ENCODE peak calls at places on chromosomes 5 and 9, in six cellular contexts. One of them, this sample, is unnamed.

GRCh38 chr5:119614838-119615237 is 14.5 kb upstream of the FAM170A start:
- DNase-seq in HuH-7: no peak
- DNase-seq in astrocyte of the spinal cord: no peak
- DNase-seq in ovary: no peak
- DNase-seq in COR-L47: no peak
- DNase-seq in psoas muscle: no peak
- DNase-seq in this sample: no peak

GRCh38 chr9:106526805-106527204 is 336.2 kb upstream of the ZNF462 start:
- DNase-seq in HuH-7: no peak
- DNase-seq in astrocyte of the spinal cord: no peak
- DNase-seq in ovary: no peak
- DNase-seq in COR-L47: no peak
- DNase-seq in psoas muscle: no peak
- DNase-seq in this sample: no peak

GRCh38 chr5:24644757-24645156 is at the start of gene CDH10:
- DNase-seq in HuH-7: peak; percentile 1
- DNase-seq in astrocyte of the spinal cord: peak; percentile 54
- DNase-seq in ovary: no peak
- DNase-seq in COR-L47: peak; percentile 58
- DNase-seq in psoas muscle: no peak
- DNase-seq in this sample: peak; percentile 7

GRCh38 chr5:9251379-9251980 is 294.4 kb downstream of the SEMA5A start:
- DNase-seq in HuH-7: no peak
- DNase-seq in astrocyte of the spinal cord: no peak
- DNase-seq in ovary: no peak
- DNase-seq in COR-L47: no peak
- DNase-seq in psoas muscle: no peak
- DNase-seq in this sample: peak; percentile 55

GRCh38 chr5:73189816-73190451 is 16.9 kb downstream of the TMEM174 start:
- DNase-seq in HuH-7: no peak
- DNase-seq in astrocyte of the spinal cord: peak; percentile 72
- DNase-seq in ovary: peak; percentile 41
- DNase-seq in COR-L47: no peak
- DNase-seq in psoas muscle: no peak
- DNase-seq in this sample: peak; percentile 18

GRCh38 chr9:86304236-86304730 is 21.9 kb upstream of the ISCA1 start:
- DNase-seq in HuH-7: no peak
- DNase-seq in astrocyte of the spinal cord: no peak
- DNase-seq in ovary: no peak
- DNase-seq in COR-L47: no peak
- DNase-seq in psoas muscle: no peak
- DNase-seq in this sample: no peak

GRCh38 chr9:72407047-72407446 is 42.0 kb upstream of the ZFAND5 start:
- DNase-seq in HuH-7: no peak
- DNase-seq in astrocyte of the spinal cord: no peak
- DNase-seq in ovary: no peak
- DNase-seq in COR-L47: no peak
- DNase-seq in psoas muscle: no peak
- DNase-seq in this sample: no peak

GRCh38 chr5:139747583-139748504 is 47.8 kb upstream of the PSD2 start:
- DNase-seq in HuH-7: peak; percentile 62
- DNase-seq in astrocyte of the spinal cord: peak; percentile 61
- DNase-seq in ovary: peak; percentile 61
- DNase-seq in COR-L47: peak; percentile 31
- DNase-seq in psoas muscle: no peak
- DNase-seq in this sample: no peak

GRCh38 chr5:14818931-14819790 is 52.4 kb downstream of the ANKH start:
- DNase-seq in HuH-7: no peak
- DNase-seq in astrocyte of the spinal cord: peak; percentile 46
- DNase-seq in ovary: no peak
- DNase-seq in COR-L47: no peak
- DNase-seq in psoas muscle: peak; percentile 57
- DNase-seq in this sample: no peak

GRCh38 chr5:157912621-157913325 is 53.8 kb upstream of the CLINT1 start:
- DNase-seq in HuH-7: no peak
- DNase-seq in astrocyte of the spinal cord: no peak
- DNase-seq in ovary: no peak
- DNase-seq in COR-L47: peak; percentile 41
- DNase-seq in psoas muscle: no peak
- DNase-seq in this sample: no peak

GRCh38 chr9:81416476-81417298 is 272.7 kb downstream of the TLE1 start:
- DNase-seq in HuH-7: no peak
- DNase-seq in astrocyte of the spinal cord: no peak
- DNase-seq in ovary: no peak
- DNase-seq in COR-L47: no peak
- DNase-seq in psoas muscle: no peak
- DNase-seq in this sample: no peak

GRCh38 chr5:174736351-174736721 is 12.0 kb downstream of the MSX2 start:
- DNase-seq in HuH-7: no peak
- DNase-seq in astrocyte of the spinal cord: peak; percentile 24
- DNase-seq in ovary: no peak
- DNase-seq in COR-L47: no peak
- DNase-seq in psoas muscle: no peak
- DNase-seq in this sample: peak; percentile 16

GRCh38 chr5:6889030-6889429 is 175.8 kb downstream of the TENT4A start:
- DNase-seq in HuH-7: no peak
- DNase-seq in astrocyte of the spinal cord: no peak
- DNase-seq in ovary: no peak
- DNase-seq in COR-L47: no peak
- DNase-seq in psoas muscle: no peak
- DNase-seq in this sample: no peak

GRCh38 chr9:81540142-81540701 is 149.1 kb downstream of the TLE1 start:
- DNase-seq in HuH-7: no peak
- DNase-seq in astrocyte of the spinal cord: no peak
- DNase-seq in ovary: no peak
- DNase-seq in COR-L47: no peak
- DNase-seq in psoas muscle: peak; percentile 67
- DNase-seq in this sample: no peak

GRCh38 chr5:37664551-37664950 is 175.3 kb downstream of the GDNF start:
- DNase-seq in HuH-7: no peak
- DNase-seq in astrocyte of the spinal cord: no peak
- DNase-seq in ovary: no peak
- DNase-seq in COR-L47: no peak
- DNase-seq in psoas muscle: no peak
- DNase-seq in this sample: no peak

GRCh38 chr9:136685792-136686533 is 1.3 kb downstream of the AGPAT2 start:
- DNase-seq in HuH-7: peak; percentile 72
- DNase-seq in astrocyte of the spinal cord: no peak
- DNase-seq in ovary: peak; percentile 57
- DNase-seq in COR-L47: no peak
- DNase-seq in psoas muscle: peak; percentile 63
- DNase-seq in this sample: no peak

GRCh38 chr5:139636975-139637408 is 11.2 kb upstream of the CXXC5 start:
- DNase-seq in HuH-7: no peak
- DNase-seq in astrocyte of the spinal cord: peak; percentile 47
- DNase-seq in ovary: no peak
- DNase-seq in COR-L47: no peak
- DNase-seq in psoas muscle: no peak
- DNase-seq in this sample: no peak

GRCh38 chr9:100575765-100576368 is 2.0 kb upstream of the CAVIN4 start:
- DNase-seq in HuH-7: no peak
- DNase-seq in astrocyte of the spinal cord: peak; percentile 70
- DNase-seq in ovary: no peak
- DNase-seq in COR-L47: no peak
- DNase-seq in psoas muscle: no peak
- DNase-seq in this sample: peak; percentile 50

GRCh38 chr9:129026442-129027223 is 1.5 kb downstream of the SH3GLB2 start:
- DNase-seq in HuH-7: no peak
- DNase-seq in astrocyte of the spinal cord: peak; percentile 27
- DNase-seq in ovary: no peak
- DNase-seq in COR-L47: peak; percentile 51
- DNase-seq in psoas muscle: peak; percentile 58
- DNase-seq in this sample: no peak

GRCh38 chr5:175572922-175573321 is 84.9 kb upstream of the HRH2 start:
- DNase-seq in HuH-7: no peak
- DNase-seq in astrocyte of the spinal cord: peak; percentile 45
- DNase-seq in ovary: no peak
- DNase-seq in COR-L47: peak; percentile 21
- DNase-seq in psoas muscle: no peak
- DNase-seq in this sample: peak; percentile 17

GRCh38 chr5:71938886-71939285 is 168.4 kb upstream of the MAP1B start:
- DNase-seq in HuH-7: no peak
- DNase-seq in astrocyte of the spinal cord: peak; percentile 20
- DNase-seq in ovary: no peak
- DNase-seq in COR-L47: peak; percentile 95
- DNase-seq in psoas muscle: no peak
- DNase-seq in this sample: no peak

GRCh38 chr5:40606077-40606765 is 73.5 kb upstream of the PTGER4 start:
- DNase-seq in HuH-7: no peak
- DNase-seq in astrocyte of the spinal cord: no peak
- DNase-seq in ovary: no peak
- DNase-seq in COR-L47: no peak
- DNase-seq in psoas muscle: no peak
- DNase-seq in this sample: no peak

GRCh38 chr5:100537946-100538345 is 2.8 kb downstream of the FAM174A start:
- DNase-seq in HuH-7: no peak
- DNase-seq in astrocyte of the spinal cord: no peak
- DNase-seq in ovary: no peak
- DNase-seq in COR-L47: no peak
- DNase-seq in psoas muscle: no peak
- DNase-seq in this sample: no peak

GRCh38 chr5:149240354-149240998 is 31.2 kb upstream of the AFAP1L1 start:
- DNase-seq in HuH-7: no peak
- DNase-seq in astrocyte of the spinal cord: no peak
- DNase-seq in ovary: no peak
- DNase-seq in COR-L47: no peak
- DNase-seq in psoas muscle: peak; percentile 65
- DNase-seq in this sample: no peak

GRCh38 chr5:134131165-134131564 is 16.7 kb downstream of the TCF7 start:
- DNase-seq in HuH-7: no peak
- DNase-seq in astrocyte of the spinal cord: no peak
- DNase-seq in ovary: no peak
- DNase-seq in COR-L47: no peak
- DNase-seq in psoas muscle: peak; percentile 24
- DNase-seq in this sample: no peak

GRCh38 chr5:2113348-2114131 is 230.8 kb upstream of the IRX4 start:
- DNase-seq in HuH-7: no peak
- DNase-seq in astrocyte of the spinal cord: no peak
- DNase-seq in ovary: no peak
- DNase-seq in COR-L47: no peak
- DNase-seq in psoas muscle: no peak
- DNase-seq in this sample: no peak

GRCh38 chr5:98454904-98455303 is 318.6 kb upstream of the RGMB start:
- DNase-seq in HuH-7: no peak
- DNase-seq in astrocyte of the spinal cord: peak; percentile 93
- DNase-seq in ovary: no peak
- DNase-seq in COR-L47: no peak
- DNase-seq in psoas muscle: no peak
- DNase-seq in this sample: peak; percentile 92

GRCh38 chr5:56278267-56278826 is 45.2 kb upstream of the ANKRD55 start:
- DNase-seq in HuH-7: no peak
- DNase-seq in astrocyte of the spinal cord: peak; percentile 93
- DNase-seq in ovary: no peak
- DNase-seq in COR-L47: no peak
- DNase-seq in psoas muscle: no peak
- DNase-seq in this sample: peak; percentile 39

GRCh38 chr5:141127305-141127704 is 5.7 kb downstream of the PCDHB4 start:
- DNase-seq in HuH-7: no peak
- DNase-seq in astrocyte of the spinal cord: no peak
- DNase-seq in ovary: no peak
- DNase-seq in COR-L47: no peak
- DNase-seq in psoas muscle: no peak
- DNase-seq in this sample: no peak

GRCh38 chr5:115419794-115420585 is 123.5 kb upstream of the CCDC112 start:
- DNase-seq in HuH-7: no peak
- DNase-seq in astrocyte of the spinal cord: peak; percentile 94
- DNase-seq in ovary: no peak
- DNase-seq in COR-L47: no peak
- DNase-seq in psoas muscle: no peak
- DNase-seq in this sample: peak; percentile 98

GRCh38 chr5:142832263-142832662 is 62.1 kb downstream of the ARHGAP26 start:
- DNase-seq in HuH-7: no peak
- DNase-seq in astrocyte of the spinal cord: no peak
- DNase-seq in ovary: no peak
- DNase-seq in COR-L47: no peak
- DNase-seq in psoas muscle: no peak
- DNase-seq in this sample: no peak

GRCh38 chr9:121776009-121776738 is 124.7 kb downstream of the DAB2IP start:
- DNase-seq in HuH-7: no peak
- DNase-seq in astrocyte of the spinal cord: no peak
- DNase-seq in ovary: peak; percentile 23
- DNase-seq in COR-L47: no peak
- DNase-seq in psoas muscle: no peak
- DNase-seq in this sample: no peak

GRCh38 chr9:68785965-68786364 is 80.9 kb downstream of the PIP5K1B start:
- DNase-seq in HuH-7: no peak
- DNase-seq in astrocyte of the spinal cord: no peak
- DNase-seq in ovary: no peak
- DNase-seq in COR-L47: no peak
- DNase-seq in psoas muscle: no peak
- DNase-seq in this sample: no peak

GRCh38 chr9:81318571-81318970 is 370.8 kb downstream of the TLE1 start:
- DNase-seq in HuH-7: no peak
- DNase-seq in astrocyte of the spinal cord: peak; percentile 52
- DNase-seq in ovary: no peak
- DNase-seq in COR-L47: no peak
- DNase-seq in psoas muscle: no peak
- DNase-seq in this sample: peak; percentile 16

GRCh38 chr9:111965566-111966019 is 69.0 kb downstream of the UGCG start:
- DNase-seq in HuH-7: no peak
- DNase-seq in astrocyte of the spinal cord: peak; percentile 97
- DNase-seq in ovary: no peak
- DNase-seq in COR-L47: no peak
- DNase-seq in psoas muscle: no peak
- DNase-seq in this sample: peak; percentile 89

GRCh38 chr5:28648108-28648507 is 1609.7 kb upstream of the CDH9 start:
- DNase-seq in HuH-7: no peak
- DNase-seq in astrocyte of the spinal cord: peak; percentile 23
- DNase-seq in ovary: no peak
- DNase-seq in COR-L47: no peak
- DNase-seq in psoas muscle: no peak
- DNase-seq in this sample: peak; percentile 1

GRCh38 chr9:28073278-28073677 is 500.0 kb upstream of the C9orf72 start:
- DNase-seq in HuH-7: peak; percentile 1
- DNase-seq in astrocyte of the spinal cord: peak; percentile 75
- DNase-seq in ovary: no peak
- DNase-seq in COR-L47: peak; percentile 59
- DNase-seq in psoas muscle: no peak
- DNase-seq in this sample: peak; percentile 71

GRCh38 chr5:90548069-90548593 is 10.5 kb upstream of the ADGRV1 start:
- DNase-seq in HuH-7: peak; percentile 41
- DNase-seq in astrocyte of the spinal cord: no peak
- DNase-seq in ovary: no peak
- DNase-seq in COR-L47: peak; percentile 82
- DNase-seq in psoas muscle: no peak
- DNase-seq in this sample: no peak

GRCh38 chr9:31824860-31825259 is 559.6 kb upstream of the ACO1 start:
- DNase-seq in HuH-7: peak; percentile 48
- DNase-seq in astrocyte of the spinal cord: no peak
- DNase-seq in ovary: no peak
- DNase-seq in COR-L47: no peak
- DNase-seq in psoas muscle: no peak
- DNase-seq in this sample: no peak